ENCODE peak calls at places on chromosomes 3 and 15, in nine cellular contexts. J is small intestine; A is stomach; L is CD4-positive, CD25-positive, alpha-beta regulatory T cell; Q is foreskin keratinocyte; Z is spleen; F is PC-9; N is astrocyte; P is sigmoid colon. I is an unnamed sample.

GRCh38 chr3:153442386-153442785 is 280.4 kb downstream of the RAP2B start:
- DNase-seq in J (no peak), A (no peak), L (no peak), Q (peak; percentile 12), Z (no peak), F (no peak), N (no peak), P (no peak), I (no peak)

GRCh38 chr3:187750041-187750512 is 4.8 kb upstream of the BCL6 start:
- DNase-seq in J (peak; percentile 90), A (peak; percentile 84), L (no peak), Q (peak; percentile 84), Z (no peak), F (peak; percentile 100), N (peak; percentile 51), P (peak; percentile 78), I (peak; percentile 71)

GRCh38 chr3:131393868-131394267 is 12.3 kb downstream of the NUDT16 start:
- DNase-seq in J (no peak), A (no peak), L (no peak), Q (no peak), Z (no peak), F (no peak), N (no peak), P (no peak), I (no peak)

GRCh38 chr15:41928637-41929620 is 35.1 kb upstream of the SPTBN5 start:
- DNase-seq in J (no peak), A (peak; percentile 34), L (no peak), Q (no peak), Z (peak; percentile 87), F (no peak), N (no peak), P (no peak), I (no peak)

GRCh38 chr3:70011582-70011981 is 12.0 kb downstream of the SAMMSON start:
- DNase-seq in J (no peak), A (no peak), L (no peak), Q (no peak), Z (no peak), F (no peak), N (no peak), P (no peak), I (no peak)

GRCh38 chr15:50148362-50148963 is 29.4 kb upstream of the ATP8B4 start:
- DNase-seq in J (peak; percentile 66), A (no peak), L (no peak), Q (peak; percentile 74), Z (no peak), F (peak; percentile 60), N (peak; percentile 58), P (no peak), I (no peak)

GRCh38 chr3:144187531-144188230 is 216.1 kb downstream of the DIPK2A start:
- DNase-seq in J (no peak), A (no peak), L (no peak), Q (no peak), Z (no peak), F (no peak), N (peak; percentile 76), P (no peak), I (no peak)

GRCh38 chr15:101183226-101183925 is 68.5 kb downstream of the CHSY1 start:
- DNase-seq in J (no peak), A (no peak), L (no peak), Q (no peak), Z (no peak), F (no peak), N (no peak), P (no peak), I (no peak)

GRCh38 chr3:43260412-43260811 is 25.9 kb upstream of the SNRK start:
- DNase-seq in J (no peak), A (no peak), L (no peak), Q (no peak), Z (no peak), F (no peak), N (no peak), P (no peak), I (no peak)

GRCh38 chr15:71812966-71813722 is 2.8 kb downstream of the NR2E3 start:
- DNase-seq in J (no peak), A (no peak), L (no peak), Q (no peak), Z (no peak), F (no peak), N (no peak), P (no peak), I (no peak)

GRCh38 chr3:55481918-55482495 is 5.1 kb downstream of the WNT5A start:
- DNase-seq in J (no peak), A (no peak), L (no peak), Q (peak; percentile 23), Z (no peak), F (no peak), N (peak; percentile 57), P (no peak), I (no peak)

GRCh38 chr3:34260266-34260990 is 462.0 kb downstream of the PDCD6IP start:
- DNase-seq in J (peak; percentile 62), A (peak; percentile 61), L (no peak), Q (peak; percentile 18), Z (no peak), F (no peak), N (peak; percentile 13), P (no peak), I (peak; percentile 50)

GRCh38 chr15:62469874-62470688 is 305.0 kb upstream of the C2CD4B start:
- DNase-seq in J (no peak), A (no peak), L (no peak), Q (no peak), Z (no peak), F (peak; percentile 64), N (peak; percentile 98), P (peak; percentile 87), I (peak; percentile 49)

GRCh38 chr3:12170207-12170606 is 11.5 kb upstream of the TIMP4 start:
- DNase-seq in J (no peak), A (no peak), L (no peak), Q (no peak), Z (no peak), F (no peak), N (peak; percentile 50), P (peak; percentile 62), I (no peak)

GRCh38 chr15:33941279-33942063 is 26.8 kb upstream of the CHRM5 start:
- DNase-seq in J (no peak), A (no peak), L (no peak), Q (no peak), Z (no peak), F (no peak), N (no peak), P (no peak), I (no peak)

GRCh38 chr15:56732135-56732880 is 1.0 kb downstream of the ZNF280D start:
- DNase-seq in J (peak; percentile 15), A (no peak), L (no peak), Q (peak; percentile 17), Z (no peak), F (no peak), N (peak; percentile 83), P (no peak), I (no peak)

DNA sequence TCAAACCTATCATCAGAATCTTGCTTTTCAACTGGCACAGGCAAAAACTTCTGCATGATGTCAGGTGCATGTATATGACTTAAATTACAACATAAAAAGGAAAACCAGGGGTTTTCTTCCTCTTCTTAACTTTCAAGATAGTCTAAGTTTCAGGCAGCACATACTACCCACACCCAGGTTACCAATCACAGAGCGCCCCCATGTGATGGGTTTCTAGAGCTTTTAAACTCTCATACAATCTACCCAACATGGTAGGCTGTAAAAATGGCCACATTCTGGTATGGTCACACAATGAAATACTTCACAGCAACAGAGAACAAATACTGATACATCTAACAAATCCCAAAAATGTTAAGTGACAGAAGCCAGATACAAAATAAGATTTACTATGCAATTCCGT is 7.4 kb downstream of the MESD start:
- DNase-seq in J (no peak), A (no peak), L (no peak), Q (no peak), Z (no peak), F (no peak), N (no peak), P (no peak), I (no peak)
- H3K4me1 ChIP-seq in J (peaks cover 1% of the 10 kb centered on the region), A (peaks cover 52% of the 10 kb centered on the region), L (peaks cover 14% of the 10 kb centered on the region), Q (peaks cover 8% of the 10 kb centered on the region), Z (peaks cover 55% of the 10 kb centered on the region), F (peaks cover 16% of the 10 kb centered on the region), N (no peaks in the 10 kb centered on the region), P (no peaks in the 10 kb centered on the region), I (no peaks in the 10 kb centered on the region)

GRCh38 chr3:170865209-170866094 is 4.5 kb downstream of the RPL22L1 start:
- DNase-seq in J (no peak), A (no peak), L (no peak), Q (peak; percentile 41), Z (no peak), F (peak; percentile 51), N (no peak), P (no peak), I (no peak)

GRCh38 chr3:170864525-170865208 is 5.3 kb downstream of the RPL22L1 start:
- DNase-seq in J (peak; percentile 48), A (no peak), L (no peak), Q (peak; percentile 34), Z (no peak), F (peak; percentile 56), N (no peak), P (no peak), I (no peak)

GRCh38 chr3:170863768-170864167 is 6.2 kb downstream of the RPL22L1 start:
- DNase-seq in J (no peak), A (no peak), L (no peak), Q (no peak), Z (no peak), F (no peak), N (no peak), P (no peak), I (no peak)

GRCh38 chr3:170866499-170866898 is 3.5 kb downstream of the RPL22L1 start:
- DNase-seq in J (no peak), A (no peak), L (no peak), Q (no peak), Z (no peak), F (no peak), N (no peak), P (no peak), I (no peak)

GRCh38 chr3:170862618-170863374 is 7.2 kb downstream of the RPL22L1 start:
- DNase-seq in J (no peak), A (no peak), L (no peak), Q (no peak), Z (no peak), F (no peak), N (peak; percentile 32), P (no peak), I (no peak)
- H3K4me1 ChIP-seq in J (no peaks in the 10 kb centered on the region), A (peaks cover 14% of the 10 kb centered on the region), L (peaks cover 12% of the 10 kb centered on the region), Q (peaks cover 6% of the 10 kb centered on the region), Z (peaks cover 13% of the 10 kb centered on the region), F (peaks cover 13% of the 10 kb centered on the region), N (peaks cover 6% of the 10 kb centered on the region), P (no peaks in the 10 kb centered on the region), I (no peaks in the 10 kb centered on the region)

GRCh38 chr3:7707192-7707591 is 794.4 kb upstream of the LMCD1 start:
- DNase-seq in J (no peak), A (no peak), L (no peak), Q (no peak), Z (no peak), F (no peak), N (peak; percentile 55), P (no peak), I (peak; percentile 62)
- H3K4me1 ChIP-seq in J (no peaks in the 10 kb centered on the region), A (no peaks in the 10 kb centered on the region), L (no peaks in the 10 kb centered on the region), Q (no peaks in the 10 kb centered on the region), Z (no peaks in the 10 kb centered on the region), F (no peaks in the 10 kb centered on the region), N (peaks cover 17% of the 10 kb centered on the region), P (no peaks in the 10 kb centered on the region), I (no peaks in the 10 kb centered on the region)

DNA sequence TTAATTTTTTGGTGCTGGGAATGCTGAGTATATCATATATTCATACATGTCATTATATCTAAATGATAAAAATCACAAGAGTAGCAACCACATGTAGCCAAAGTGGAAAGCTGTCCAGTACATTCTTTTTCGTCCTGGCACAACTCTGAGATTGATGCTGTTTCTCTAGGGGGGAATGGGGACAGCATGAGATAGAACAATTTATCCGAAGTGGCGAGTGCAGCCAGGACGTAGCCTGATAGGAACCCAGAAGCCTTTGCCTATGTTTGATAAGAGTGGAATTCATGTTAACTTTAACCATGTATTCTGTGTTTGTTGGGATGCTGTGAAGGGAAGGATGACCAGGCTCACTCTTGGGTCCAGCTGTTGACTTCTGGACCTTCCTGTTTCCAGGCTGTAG is 20.9 kb downstream of the PTPRG start:
- DNase-seq in J (no peak), A (no peak), L (no peak), Q (no peak), Z (no peak), F (no peak), N (no peak), P (no peak), I (no peak)
- H3K4me1 ChIP-seq in J (peaks cover 4% of the 10 kb centered on the region), A (peaks cover 17% of the 10 kb centered on the region), L (no peaks in the 10 kb centered on the region), Q (peaks cover 7% of the 10 kb centered on the region), Z (no peaks in the 10 kb centered on the region), F (no peaks in the 10 kb centered on the region), N (no peaks in the 10 kb centered on the region), P (no peaks in the 10 kb centered on the region), I (peaks cover 42% of the 10 kb centered on the region)